ENCODE peak calls at places on chromosomes 7 and 10, in five cellular contexts. A is fibroblast of the aortic adventitia, M is SJSA1, C is neural progenitor cell, V is HCT116. P is an unnamed sample.

GRCh38 chr10:91350651-91351081 is 59.5 kb upstream of the HECTD2 start:
- DNase-seq in A (peak; percentile 39), M (no peak), V (no peak), C (no peak), P (no peak)

GRCh38 chr7:133040178-133040577 is 41.7 kb downstream of the CHCHD3 start:
- DNase-seq in V (no peak), A (no peak), M (no peak), C (no peak), P (no peak)

GRCh38 chr10:14062528-14063260 is 268.0 kb downstream of the FRMD4A start:
- DNase-seq in V (no peak), A (peak; percentile 49), M (no peak), C (no peak), P (no peak)

GRCh38 chr7:106372121-106372520 is 87.3 kb upstream of the NAMPT start:
- DNase-seq in A (no peak), M (no peak), C (no peak), V (no peak), P (no peak)

GRCh38 chr10:125721035-125721434 is 1.5 kb downstream of the EDRF1 start:
- DNase-seq in A (no peak), M (no peak), C (no peak), V (no peak), P (no peak)

GRCh38 chr10:42776681-42777080 is 5.9 kb upstream of the BMS1 start:
- DNase-seq in C (no peak), V (no peak), M (no peak), A (no peak), P (no peak)

GRCh38 chr7:117090820-117091219 is 137.5 kb downstream of the ST7 start:
- DNase-seq in A (no peak), C (no peak), V (no peak), M (no peak), P (no peak)

GRCh38 chr7:50446542-50446960 is 3.6 kb downstream of the FIGNL1 start:
- DNase-seq in A (peak; percentile 48), C (no peak), M (no peak), V (peak; percentile 99), P (peak; percentile 80)

GRCh38 chr10:23918090-23918704 is 290.7 kb upstream of the KIAA1217 start:
- DNase-seq in M (no peak), C (no peak), A (no peak), V (no peak), P (no peak)

GRCh38 chr10:79196470-79197461 is 128.0 kb downstream of the ZMIZ1 start:
- DNase-seq in C (peak; percentile 90), V (peak; percentile 36), A (peak; percentile 57), M (peak; percentile 78), P (no peak)
- H3K4me3 ChIP-seq in C (no peak overlapping the region), V (no peak overlapping the region), A (no peak overlapping the region), M (no peak overlapping the region), P (no peak overlapping the region)

GRCh38 chr10:58219875-58220274 is 47.8 kb downstream of the IPMK start:
- DNase-seq in A (peak; percentile 22), M (no peak), C (no peak), V (no peak), P (no peak)

GRCh38 chr10:58220769-58221448 is 46.8 kb downstream of the IPMK start:
- DNase-seq in M (no peak), V (no peak), C (no peak), A (peak; percentile 60), P (peak; percentile 45)

GRCh38 chr10:58225654-58226053 is 42.0 kb downstream of the IPMK start:
- DNase-seq in M (no peak), A (no peak), V (no peak), C (no peak), P (no peak)
- H3K4me3 ChIP-seq in M (no peak overlapping the region), A (no peak overlapping the region), V (no peak overlapping the region), C (no peak overlapping the region), P (no peak overlapping the region)

DNA sequence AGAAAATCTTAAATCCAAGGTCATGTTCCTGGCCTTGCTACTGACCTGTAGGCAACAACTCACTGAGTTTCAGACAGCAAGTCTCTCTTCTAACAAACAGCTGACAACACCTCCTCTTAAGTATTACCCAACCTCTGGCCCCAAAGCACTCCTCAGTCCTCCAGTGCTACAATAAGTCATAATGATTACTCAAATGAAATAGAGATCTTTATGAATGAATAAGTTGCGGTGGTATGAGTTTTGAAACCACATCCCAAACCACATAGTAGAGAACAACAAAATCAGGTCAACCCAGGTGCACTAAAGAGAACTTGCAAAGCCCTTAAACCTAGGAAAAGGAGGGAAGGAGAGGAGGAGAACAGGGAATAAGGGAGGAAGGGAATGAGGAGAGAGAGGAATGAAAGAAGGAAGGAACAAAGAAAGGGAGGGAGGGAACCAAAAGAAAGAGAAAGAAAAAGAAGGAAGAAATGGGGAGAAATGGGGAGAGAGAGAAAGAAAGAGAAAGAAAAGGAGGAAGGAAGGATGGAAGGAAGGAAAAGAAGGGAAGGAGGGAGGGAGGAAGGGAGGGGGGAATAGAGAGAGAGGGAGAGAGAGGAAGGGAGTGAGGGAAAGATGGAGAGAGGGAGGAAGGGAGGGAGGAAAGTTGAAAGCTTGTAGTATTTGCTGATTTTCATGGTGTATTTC is 142.8 kb upstream of the CALCR start:
- DNase-seq in M (no peak), C (no peak), A (peak; percentile 11), V (no peak), P (peak; percentile 13)
- H3K4me3 ChIP-seq in M (no peak overlapping the region), C (no peak overlapping the region), A (no peak overlapping the region), V (no peak overlapping the region), P (no peak overlapping the region)

GRCh38 chr10:59907537-59907917 is 1.2 kb upstream of the CCDC6 start:
- DNase-seq in A (no peak), C (no peak), V (no peak), M (no peak), P (no peak)
- H3K4me3 ChIP-seq in A (peak overlapping the region; percentile 60), C (peak overlapping the region; percentile 89), V (peak overlapping the region; percentile 95), M (no peak overlapping the region), P (peak overlapping the region; percentile 48)

DNA sequence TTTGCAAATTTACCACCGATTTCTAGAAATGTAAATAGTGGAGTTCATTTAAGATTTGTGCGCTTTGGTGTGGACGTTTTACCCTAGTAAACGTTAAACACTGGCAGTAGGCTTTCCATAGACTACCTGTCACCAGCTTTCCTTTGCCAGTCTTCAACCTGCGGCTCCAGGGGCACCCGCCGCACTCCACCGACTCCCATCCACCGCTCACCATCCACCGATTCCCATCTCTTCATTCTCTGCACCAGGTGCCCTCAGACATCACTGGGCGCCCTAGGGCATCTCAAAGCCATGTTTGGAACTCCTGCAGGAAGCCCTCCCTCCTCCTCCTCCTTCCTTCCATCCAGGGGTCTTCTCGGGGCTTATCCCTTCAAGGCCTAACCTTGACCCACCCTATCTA is 1.4 kb upstream of the AP5Z1 start:
- DNase-seq in V (no peak), A (no peak), C (no peak), M (no peak), P (no peak)
- H3K4me3 ChIP-seq in V (peak overlapping the region; percentile 97), A (no peak overlapping the region), C (no peak overlapping the region), M (no peak overlapping the region), P (no peak overlapping the region)